ENCODE peak calls at places on chromosomes 1 and 21, in six cellular contexts. C is effector CD4-positive, alpha-beta T cell; W is HEK293T; Q is NCI-H748 treated with DMSO at 0.1 percent for 48 hours; S is cardiac fibroblast; B is activated CD8-positive, alpha-beta memory T cell treated with anti-CD3 and anti-CD28 coated beads for 1 hour. G is an unnamed sample.

GRCh38 chr1:181383695-181384094 is 99.6 kb upstream of the CACNA1E start:
- DNase-seq in Q (no peak), B (no peak), S (no peak), C (no peak), W (no peak), G (no peak)

GRCh38 chr1:243956448-243956847 is 94.6 kb upstream of the ZBTB18 start:
- DNase-seq in S (no peak), W (no peak), B (no peak), C (no peak), Q (no peak), G (no peak)

GRCh38 chr1:190312763-190313162 is 164.9 kb downstream of the BRINP3 start:
- DNase-seq in C (no peak), B (no peak), Q (no peak), S (no peak), W (no peak), G (no peak)

GRCh38 chr1:162720996-162721395 is 69.5 kb upstream of the HSD17B7 start:
- DNase-seq in W (no peak), C (no peak), B (no peak), S (peak; percentile 51), Q (no peak), G (no peak)

GRCh38 chr1:65417729-65418128 is 2.7 kb upstream of the LEPR start:
- DNase-seq in C (no peak), W (no peak), B (no peak), Q (no peak), S (no peak), G (no peak)

GRCh38 chr1:48873944-48874343 is 97.3 kb upstream of the BEND5 start:
- DNase-seq in C (no peak), B (no peak), Q (no peak), W (no peak), S (no peak), G (no peak)

GRCh38 chr1:82722608-82723007 is 921.9 kb downstream of the ADGRL2 start:
- DNase-seq in C (no peak), B (no peak), Q (no peak), W (no peak), S (no peak), G (no peak)

GRCh38 chr1:116326486-116326885 is 46.6 kb upstream of the ATP1A1 start:
- DNase-seq in B (no peak), Q (no peak), C (no peak), W (no peak), S (no peak), G (no peak)

GRCh38 chr1:153561401-153561985 is 4.2 kb downstream of the S100A2 start:
- DNase-seq in Q (no peak), C (no peak), B (no peak), S (no peak), W (no peak), G (no peak)

GRCh38 chr21:26945916-26946315 is 21.0 kb downstream of the ADAMTS5 start:
- DNase-seq in B (no peak), W (no peak), Q (no peak), C (no peak), S (no peak), G (peak; percentile 40)

GRCh38 chr1:163561570-163562295 is 240.0 kb downstream of the NUF2 start:
- DNase-seq in B (no peak), W (no peak), C (no peak), S (peak; percentile 37), Q (peak; percentile 88), G (peak; percentile 10)

GRCh38 chr1:219188331-219188803 is 14.7 kb downstream of the LYPLAL1 start:
- DNase-seq in C (no peak), B (no peak), W (no peak), S (no peak), Q (no peak), G (no peak)

GRCh38 chr1:34645919-34646318 is 108.9 kb upstream of the GJB5 start:
- DNase-seq in W (no peak), B (no peak), Q (no peak), S (no peak), C (no peak), G (no peak)

G was measured in globus pallidus.